ENCODE peak calls at places on chromosome 19, in eight cellular contexts. Z, Y, L, O, G, R, M and H are unnamed samples.

GRCh38 chr19:19256072-19256969 is 16.8 kb downstream of the TM6SF2 start:
- DNase-seq in Z (no peak), Y (no peak), L (no peak), O (no peak), G (no peak), R (no peak), M (no peak), H (no peak)

GRCh38 chr19:38228491-38229439 is 4.7 kb upstream of the DPF1 start:
- DNase-seq in Z (no peak), Y (peak; percentile 71), L (no peak), O (no peak), G (no peak), R (no peak), M (no peak), H (peak; percentile 80)

GRCh38 chr19:15715642-15716041 is 12.2 kb upstream of the OR10H2 start:
- DNase-seq in Z (no peak), Y (no peak), L (no peak), O (no peak), G (no peak), R (no peak), M (no peak), H (no peak)

GRCh38 chr19:37975596-37976515 is 68.8 kb downstream of the SIPA1L3 start:
- DNase-seq in Z (no peak), Y (no peak), L (no peak), O (no peak), G (no peak), R (no peak), M (no peak), H (no peak)

GRCh38 chr19:38650911-38651584 is 3.6 kb downstream of the ACTN4 start:
- DNase-seq in Z (peak; percentile 95), Y (no peak), L (no peak), O (no peak), G (no peak), R (peak; percentile 80), M (no peak), H (no peak)

GRCh38 chr19:2665103-2665502 is 37.4 kb downstream of the GNG7 start:
- DNase-seq in Z (no peak), Y (no peak), L (no peak), O (no peak), G (no peak), R (no peak), M (no peak), H (no peak)

GRCh38 chr19:55419089-55419488 is 11.5 kb upstream of the UBE2S start:
- DNase-seq in Z (no peak), Y (no peak), L (no peak), O (no peak), G (no peak), R (no peak), M (no peak), H (no peak)

GRCh38 chr19:34556500-34556899 is 74.9 kb downstream of the WTIP start:
- DNase-seq in Z (peak; percentile 25), Y (no peak), L (no peak), O (peak; percentile 16), G (peak; percentile 2), R (peak; percentile 14), M (peak; percentile 62), H (peak; percentile 56)

GRCh38 chr19:18321729-18322091 is 1.2 kb downstream of the LSM4 start:
- DNase-seq in Z (no peak), Y (no peak), L (no peak), O (no peak), G (no peak), R (no peak), M (no peak), H (no peak)

GRCh38 chr19:17214531-17215124 is 529 bp upstream of the USE1 start:
- DNase-seq in Z (no peak), Y (no peak), L (no peak), O (no peak), G (no peak), R (no peak), M (no peak), H (no peak)

GRCh38 chr19:17213334-17213733 is 1.8 kb upstream of the USE1 start:
- DNase-seq in Z (no peak), Y (no peak), L (no peak), O (no peak), G (no peak), R (no peak), M (no peak), H (no peak)

GRCh38 chr19:17215125-17215971 is at the start of gene USE1:
- DNase-seq in Z (peak; percentile 93), Y (peak; percentile 91), L (peak; percentile 90), O (peak; percentile 57), G (peak; percentile 74), R (peak; percentile 88), M (peak; percentile 94), H (peak; percentile 89)

GRCh38 chr19:17219286-17219685 is 4.1 kb downstream of the USE1 start:
- DNase-seq in Z (no peak), Y (no peak), L (no peak), O (no peak), G (no peak), R (no peak), M (no peak), H (no peak)

DNA sequence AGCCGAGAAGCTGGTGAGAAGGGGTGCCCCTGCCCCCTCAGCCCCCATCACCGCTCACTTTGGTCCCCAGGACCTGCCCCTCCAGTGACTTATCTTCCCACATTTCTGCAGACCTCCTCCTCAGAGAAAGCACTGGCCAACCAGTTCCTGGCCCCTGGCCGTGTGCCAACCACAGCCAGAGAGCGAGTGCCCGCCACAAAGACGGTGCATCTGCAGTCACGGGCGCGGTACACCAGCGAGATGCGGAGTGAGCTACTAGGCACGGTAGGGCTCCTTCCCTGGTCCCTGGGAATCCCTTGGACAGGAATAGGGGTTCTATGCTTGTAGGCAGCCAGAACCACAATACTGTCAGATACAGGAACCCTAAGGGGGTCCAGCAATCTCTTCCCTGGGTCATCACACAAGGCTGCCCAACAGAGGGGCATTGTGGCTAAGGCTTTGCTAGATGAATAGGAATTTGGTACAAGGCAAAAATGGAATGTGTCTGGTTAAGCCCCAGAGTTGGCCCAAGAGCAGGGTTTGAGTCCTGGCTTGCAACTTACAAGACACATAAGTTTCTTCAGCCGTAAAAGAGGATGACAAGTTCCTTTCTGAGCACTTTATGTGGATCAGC is 1.0 kb downstream of the USE1 start:
- DNase-seq in Z (no peak), Y (no peak), L (no peak), O (no peak), G (no peak), R (no peak), M (no peak), H (no peak)
- H3K4me3 ChIP-seq in Z (peak overlapping the region; percentile 84), Y (peak overlapping the region; percentile 78), L (no peak overlapping the region), O (peak overlapping the region; percentile 91), G (peak overlapping the region; percentile 48), R (peak overlapping the region; percentile 80), M (peak overlapping the region; percentile 74), H (no peak overlapping the region)

GRCh38 chr19:12986726-12987125 is 8.5 kb upstream of the NFIX start:
- DNase-seq in Z (no peak), Y (no peak), L (no peak), O (no peak), G (no peak), R (no peak), M (no peak), H (no peak)

GRCh38 chr19:12984143-12984627 is 11.1 kb upstream of the NFIX start:
- DNase-seq in Z (peak; percentile 50), Y (no peak), L (no peak), O (no peak), G (no peak), R (no peak), M (no peak), H (no peak)

GRCh38 chr19:12984683-12985048 is 10.6 kb upstream of the NFIX start:
- DNase-seq in Z (no peak), Y (no peak), L (no peak), O (no peak), G (no peak), R (no peak), M (no peak), H (no peak)

GRCh38 chr19:12983561-12984142 is 11.6 kb upstream of the NFIX start:
- DNase-seq in Z (peak; percentile 72), Y (peak; percentile 85), L (no peak), O (no peak), G (no peak), R (peak; percentile 73), M (peak; percentile 89), H (peak; percentile 69)

DNA sequence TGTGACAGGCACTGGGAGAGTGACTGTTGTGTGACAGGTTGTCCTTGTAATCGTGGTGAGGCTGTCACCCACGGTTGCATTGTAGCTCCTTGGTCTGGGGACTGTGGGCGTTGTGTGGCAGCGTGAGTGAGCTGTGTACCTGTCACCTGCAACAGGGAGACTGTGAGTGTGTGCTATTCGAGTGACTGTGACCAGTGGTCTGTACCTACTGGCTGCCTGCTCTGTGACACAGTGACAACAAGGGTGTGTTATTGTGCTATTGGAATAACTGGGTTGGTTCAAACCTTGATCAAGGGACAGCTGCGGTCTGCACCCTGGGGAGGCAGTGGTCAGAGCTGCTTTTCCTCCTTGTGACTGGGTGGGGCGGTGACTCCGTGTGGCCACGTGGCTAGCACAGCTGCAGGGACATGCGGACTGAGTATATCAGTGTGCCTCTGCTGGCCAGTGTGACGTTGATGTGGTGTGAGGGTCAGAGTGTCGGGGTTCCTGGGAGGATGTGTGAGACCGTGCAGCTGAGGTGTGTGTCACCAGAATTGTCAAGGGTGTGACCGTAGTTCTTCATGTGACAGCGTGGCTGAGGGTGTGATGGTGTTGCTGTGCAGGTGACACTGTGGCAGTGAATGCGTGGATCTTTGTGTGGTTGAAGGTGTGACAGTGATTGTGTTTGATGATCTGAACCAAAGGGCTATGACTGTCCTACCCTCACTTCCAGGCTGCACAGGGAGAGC is 10.1 kb upstream of the NFIX start:
- DNase-seq in Z (peak; percentile 74), Y (peak; percentile 84), L (peak; percentile 86), O (no peak), G (no peak), R (peak; percentile 37), M (peak; percentile 65), H (peak; percentile 31)
- TF ChIP-seq CTCF in Z (no peak), Y (peak; percentile 29), L (no peak), O (no peak), G (no peak), R (no peak), M (no peak), H (no peak)

DNA sequence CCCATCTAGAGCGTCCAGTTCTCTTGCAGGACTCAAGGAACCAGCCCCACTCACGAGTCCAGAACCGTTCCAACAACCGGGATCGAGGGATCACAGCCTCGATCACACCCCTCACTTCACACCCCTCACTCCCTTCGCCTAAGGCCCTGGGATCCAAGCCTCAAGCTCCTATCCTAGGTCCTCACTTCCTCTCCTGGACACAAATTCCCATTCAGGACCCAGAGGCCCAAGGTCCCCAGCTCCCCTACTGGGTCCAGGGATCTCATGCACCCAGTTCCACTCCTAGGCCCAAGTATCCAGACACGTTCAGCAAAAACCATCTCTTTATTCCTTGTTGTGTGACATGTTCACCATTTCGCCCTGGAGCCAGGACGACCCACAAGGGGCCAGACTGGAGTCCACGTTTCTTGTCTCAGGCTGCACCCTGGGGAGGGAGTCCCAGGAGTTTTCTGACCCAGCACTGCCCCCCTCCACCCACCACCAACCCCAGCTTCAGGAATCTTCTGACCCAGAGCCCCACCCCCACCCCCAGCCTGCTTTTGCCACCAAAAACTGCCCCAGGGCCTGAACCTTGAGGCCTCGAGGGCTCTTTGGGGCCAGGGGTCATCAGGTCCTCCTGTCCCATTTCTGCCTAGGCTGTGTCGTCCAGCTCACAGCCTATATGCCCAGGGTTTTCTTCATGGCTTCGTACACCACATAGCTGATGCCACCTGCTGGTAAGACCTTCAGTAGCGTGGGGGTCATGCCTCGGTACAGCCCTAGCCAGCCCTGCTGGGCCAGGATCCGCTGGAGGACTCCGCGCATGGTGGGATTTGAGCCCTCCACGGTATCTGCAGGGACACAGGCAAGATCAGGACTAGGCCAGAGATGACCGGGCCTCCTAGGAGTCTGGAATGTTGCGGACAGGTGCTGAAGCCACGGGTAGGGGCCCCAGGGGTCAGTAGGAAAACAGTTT is 1.4 kb upstream of the KHSRP start:
- DNase-seq in Z (no peak), Y (no peak), L (no peak), O (no peak), G (no peak), R (no peak), M (no peak), H (peak; percentile 55)
- H3K4me3 ChIP-seq in Z (peak overlapping the region; percentile 43), Y (peak overlapping the region; percentile 86), L (no peak overlapping the region), O (no peak overlapping the region), G (no peak overlapping the region), R (peak overlapping the region; percentile 6), M (no peak overlapping the region), H (peak overlapping the region; percentile 9)

GRCh38 chr19:4660181-4660791 is 9.9 kb downstream of the MYDGF start:
- DNase-seq in Z (no peak), Y (no peak), L (no peak), O (no peak), G (no peak), R (no peak), M (no peak), H (peak; percentile 71)
- TF ChIP-seq CTCF in Z (peak; percentile 10), Y (no peak), L (no peak), O (peak; percentile 10), G (peak; percentile 25), R (no peak), M (no peak), H (peak; percentile 79)